ENCODE peak calls at places on chromosomes 7 and 10, in seven cellular contexts. F is upper lobe of right lung, T is lower lobe of right lung, Q is fibroblast of lung, D is A549, I is ascending aorta, C is tibial artery. A is an unnamed sample.

GRCh38 chr7:157612664-157613561 is 276.1 kb downstream of the DNAJB6 start:
- DNase-seq in I (peak; percentile 64), T (no peak), D (no peak), Q (no peak), F (peak; percentile 76), C (peak; percentile 21), A (no peak)

GRCh38 chr7:100215895-100216294 is 3.9 kb upstream of the PVRIG start:
- DNase-seq in Q (peak; percentile 22), I (no peak), T (no peak), F (peak; percentile 20), D (no peak), C (no peak), A (no peak)

GRCh38 chr7:123220396-123220795 is 20.6 kb upstream of the SLC13A1 start:
- DNase-seq in T (no peak), F (no peak), I (no peak), Q (peak; percentile 22), C (no peak), D (no peak), A (no peak)

GRCh38 chr7:50650057-50650664 is 85.0 kb upstream of the DDC start:
- DNase-seq in Q (no peak), F (peak; percentile 45), T (no peak), C (no peak), I (peak; percentile 47), D (no peak), A (no peak)

GRCh38 chr7:149126662-149127321 is 668 bp upstream of the ZNF425 start:
- DNase-seq in F (peak; percentile 90), Q (peak; percentile 18), T (peak; percentile 82), I (peak; percentile 75), D (peak; percentile 62), C (peak; percentile 41), A (peak; percentile 2)

GRCh38 chr7:65250697-65251395 is 122.8 kb upstream of the ZNF92 start:
- DNase-seq in Q (no peak), C (no peak), F (no peak), I (no peak), T (no peak), D (no peak), A (no peak)

GRCh38 chr10:125082881-125083575 is 77.3 kb downstream of the CTBP2 start:
- DNase-seq in F (peak; percentile 18), I (no peak), D (no peak), C (no peak), Q (no peak), T (no peak), A (no peak)

GRCh38 chr7:147570390-147570789 is 1020.2 kb upstream of the C7orf33 start:
- DNase-seq in D (no peak), I (no peak), Q (peak; percentile 16), T (no peak), C (no peak), F (no peak), A (no peak)

GRCh38 chr10:32577448-32577847 is 131.5 kb downstream of the CCDC7 start:
- DNase-seq in D (no peak), I (no peak), T (no peak), F (no peak), C (no peak), Q (peak; percentile 17), A (no peak)

GRCh38 chr7:8192897-8193296 is 69.1 kb downstream of the ICA1 start:
- DNase-seq in D (no peak), T (no peak), I (no peak), Q (no peak), C (no peak), F (no peak), A (no peak)

GRCh38 chr10:43042503-43043341 is 34.1 kb upstream of the RET start:
- DNase-seq in F (peak; percentile 56), D (no peak), C (peak; percentile 12), Q (no peak), I (peak; percentile 37), T (peak; percentile 32), A (no peak)

GRCh38 chr10:80144302-80145131 is 12.0 kb downstream of the PLAC9 start:
- DNase-seq in I (no peak), D (no peak), C (peak; percentile 24), Q (no peak), T (no peak), F (no peak), A (no peak)

GRCh38 chr10:119493155-119493554 is 49.4 kb downstream of the RGS10 start:
- DNase-seq in I (no peak), F (no peak), D (no peak), Q (no peak), C (no peak), T (no peak), A (no peak)
- H3K4me1 ChIP-seq in I (peaks cover 5% of the 10 kb centered on the region), F (peaks cover 14% of the 10 kb centered on the region), D (peaks cover 18% of the 10 kb centered on the region), Q (peaks cover 11% of the 10 kb centered on the region), C (no peaks in the 10 kb centered on the region), T (peaks cover 22% of the 10 kb centered on the region), A (no peaks in the 10 kb centered on the region)

DNA sequence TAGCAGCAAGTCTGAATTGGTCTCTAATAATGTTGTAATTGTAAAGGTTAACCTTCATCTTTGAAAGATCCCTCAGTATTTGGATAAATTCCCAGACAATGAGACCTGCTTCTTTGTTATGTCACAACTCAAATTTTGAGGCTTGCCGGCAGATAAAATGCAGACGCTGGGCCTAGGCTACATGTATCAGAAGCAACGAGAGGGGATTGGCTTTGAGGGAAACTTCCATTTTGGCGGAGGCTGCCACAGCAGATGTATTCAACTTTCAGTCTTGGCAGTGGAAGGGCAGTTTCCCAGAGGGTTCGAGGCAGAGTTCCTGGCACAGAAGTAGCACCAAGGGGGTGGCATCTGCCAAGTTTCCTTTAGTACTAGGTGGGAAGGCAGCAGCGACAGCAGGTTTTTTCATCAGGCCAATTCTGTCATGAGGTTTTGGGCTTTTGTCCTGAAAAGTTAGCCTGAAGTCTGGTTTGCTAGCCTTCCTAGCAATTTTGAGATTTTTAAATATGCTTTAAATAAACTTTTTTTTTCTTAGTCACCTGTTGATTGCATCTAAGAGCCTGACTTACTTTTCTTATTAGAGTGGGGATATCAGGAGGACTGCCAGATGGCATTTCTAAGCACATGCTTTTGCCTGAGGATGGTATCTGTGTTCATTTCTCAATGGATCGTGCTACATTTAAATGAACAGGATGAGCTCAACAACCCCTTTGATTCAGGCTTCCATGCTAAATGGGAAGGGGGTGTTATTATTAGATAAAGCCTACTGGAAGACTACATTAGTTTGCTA is 89.5 kb upstream of the FAM3C start:
- DNase-seq in Q (peak; percentile 69), T (no peak), F (no peak), I (no peak), C (no peak), D (no peak), A (no peak)
- H3K27ac ChIP-seq in Q (no peak overlapping the region), T (no peak overlapping the region), F (no peak overlapping the region), I (no peak overlapping the region), C (no peak overlapping the region), D (no peak overlapping the region), A (no peak overlapping the region)

GRCh38 chr7:106720641-106721040 is 59.7 kb upstream of the CCDC71L start:
- DNase-seq in I (no peak), T (no peak), F (no peak), C (no peak), D (no peak), Q (no peak), A (no peak)
- H3K4me1 ChIP-seq in I (no peaks in the 10 kb centered on the region), T (peaks cover 30% of the 10 kb centered on the region), F (peaks cover 12% of the 10 kb centered on the region), C (no peaks in the 10 kb centered on the region), D (peaks cover 13% of the 10 kb centered on the region), Q (peaks cover 12% of the 10 kb centered on the region), A (peaks cover 12% of the 10 kb centered on the region)

GRCh38 chr7:155299539-155300202 is 2.0 kb downstream of the INSIG1 start:
- DNase-seq in F (no peak), Q (no peak), C (no peak), D (no peak), T (no peak), I (no peak), A (no peak)

GRCh38 chr7:155303039-155303593 is 5.4 kb downstream of the INSIG1 start:
- DNase-seq in C (no peak), I (no peak), D (no peak), T (no peak), Q (no peak), F (no peak), A (no peak)

GRCh38 chr7:155298288-155298833 is 683 bp downstream of the INSIG1 start:
- DNase-seq in Q (no peak), F (no peak), C (no peak), I (no peak), D (no peak), T (no peak), A (no peak)

GRCh38 chr7:155298834-155299538 is 1.3 kb downstream of the INSIG1 start:
- DNase-seq in I (peak; percentile 96), F (peak; percentile 97), D (peak; percentile 93), Q (peak; percentile 99), C (peak; percentile 97), T (peak; percentile 97), A (peak; percentile 83)

GRCh38 chr7:155300641-155301452 is 3.2 kb downstream of the INSIG1 start:
- DNase-seq in C (no peak), I (no peak), Q (no peak), F (no peak), D (no peak), T (no peak), A (no peak)
- H3K27ac ChIP-seq in C (peak overlapping the region; percentile 5), I (no peak overlapping the region), Q (no peak overlapping the region), F (no peak overlapping the region), D (no peak overlapping the region), T (no peak overlapping the region), A (no peak overlapping the region)

GRCh38 chr10:79138449-79139123 is 69.8 kb downstream of the ZMIZ1 start:
- DNase-seq in C (no peak), D (no peak), I (no peak), T (no peak), Q (no peak), F (no peak), A (no peak)

GRCh38 chr10:79142064-79142491 is 73.3 kb downstream of the ZMIZ1 start:
- DNase-seq in I (no peak), F (no peak), Q (peak; percentile 95), T (no peak), C (peak; percentile 79), D (no peak), A (no peak)

GRCh38 chr10:79140906-79141305 is 72.1 kb downstream of the ZMIZ1 start:
- DNase-seq in I (no peak), Q (peak; percentile 54), D (no peak), C (no peak), F (no peak), T (no peak), A (no peak)

GRCh38 chr10:79139124-79139835 is 70.5 kb downstream of the ZMIZ1 start:
- DNase-seq in F (no peak), I (peak; percentile 87), D (no peak), Q (peak; percentile 98), T (peak; percentile 69), C (peak; percentile 77), A (peak; percentile 38)

GRCh38 chr10:79140083-79140793 is 71.5 kb downstream of the ZMIZ1 start:
- DNase-seq in F (no peak), T (no peak), D (no peak), C (no peak), I (no peak), Q (peak; percentile 66), A (no peak)
- H3K4me1 ChIP-seq in F (peaks cover 80% of the 10 kb centered on the region), T (peaks cover 95% of the 10 kb centered on the region), D (peaks cover 63% of the 10 kb centered on the region), C (peaks cover 3% of the 10 kb centered on the region), I (no peaks in the 10 kb centered on the region), Q (peaks cover 61% of the 10 kb centered on the region), A (peaks cover 22% of the 10 kb centered on the region)

DNA sequence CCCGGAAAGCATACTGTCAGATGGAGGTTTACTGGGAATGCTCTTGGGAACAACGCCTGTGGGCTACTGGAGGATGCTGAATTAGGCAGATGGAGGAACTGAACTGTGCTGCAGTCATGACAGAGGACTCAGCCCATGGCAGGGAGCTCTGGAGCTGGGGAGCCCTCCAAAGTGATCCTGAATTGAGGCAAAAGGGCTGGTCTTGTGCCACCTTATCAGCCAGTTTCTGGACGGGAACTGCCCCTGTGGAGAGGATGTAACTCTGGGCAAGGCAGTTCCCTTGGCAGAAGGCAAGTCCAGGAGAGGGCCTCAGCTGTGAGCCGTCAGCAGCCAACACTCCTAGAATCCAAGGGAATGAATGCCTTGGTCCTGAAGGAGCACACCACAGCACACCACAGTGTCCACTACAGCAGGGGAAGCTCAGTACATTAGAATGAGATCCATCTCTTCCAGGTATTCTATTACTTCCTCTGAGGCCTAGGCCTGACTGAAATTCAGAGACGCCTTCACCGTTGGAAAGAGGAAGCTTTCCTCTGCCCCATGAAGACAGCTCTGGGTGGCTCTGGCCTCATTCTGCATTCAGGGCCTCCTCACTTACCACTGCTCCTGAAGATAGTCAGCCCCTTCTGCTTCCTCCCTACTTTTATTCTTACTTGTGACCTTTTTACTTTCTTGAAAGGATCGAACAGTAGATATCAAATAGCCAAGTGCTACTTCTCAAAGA is 139.6 kb upstream of the GPR26 start:
- DNase-seq in D (no peak), C (no peak), I (no peak), F (no peak), Q (no peak), T (no peak), A (no peak)
- H3K27ac ChIP-seq in D (no peak overlapping the region), C (no peak overlapping the region), I (no peak overlapping the region), F (no peak overlapping the region), Q (no peak overlapping the region), T (no peak overlapping the region), A (no peak overlapping the region)

A was measured in thoracic aorta.